ENCODE peak calls at places on chromosome 19, in four cellular contexts. V is endothelial cell of umbilical vein; L is CD4-positive, CD25-positive, alpha-beta regulatory T cell; R is fibroblast of mammary gland. O is an unnamed sample.

GRCh38 chr19:48481846-48482639 is 12.9 kb downstream of the CYTH2 start:
- DNase-seq in V (no peak), L (no peak), R (peak), O (no peak)

GRCh38 chr19:681029-681626 is 4.9 kb downstream of the FSTL3 start:
- DNase-seq in V (no peak), L (peak), R (no peak), O (no peak)

GRCh38 chr19:19371056-19371455 is 34.4 kb upstream of the GATAD2A start:
- DNase-seq in L (no peak), V (no peak), R (no peak), O (no peak)

GRCh38 chr19:29525901-29526729 is at the start of gene VSTM2B:
- DNase-seq in V (no peak), L (no peak), R (no peak), O (no peak)

GRCh38 chr19:36775768-36776167 is 3.2 kb upstream of the ZNF850 start:
- DNase-seq in R (no peak), L (no peak), V (peak), O (no peak)

GRCh38 chr19:1601613-1602064 is 3.6 kb downstream of the UQCR11 start:
- DNase-seq in R (no peak), V (no peak), L (no peak), O (no peak)

GRCh38 chr19:47719047-47719885 is 6.0 kb downstream of the EHD2 start:
- DNase-seq in R (peak), L (no peak), V (peak), O (peak)

GRCh38 chr19:45443462-45444317 is 20.0 kb upstream of the ERCC1 start:
- DNase-seq in R (peak), V (peak), L (peak), O (peak)

GRCh38 chr19:13255041-13255718 is 105.0 kb downstream of the IER2 start:
- DNase-seq in V (no peak), R (no peak), L (no peak), O (no peak)

GRCh38 chr19:50051964-50052363 is 26.2 kb downstream of the ZNF473 start:
- DNase-seq in R (no peak), L (no peak), V (no peak), O (no peak)

GRCh38 chr19:58575183-58576041 is 2.3 kb upstream of the MZF1 start:
- DNase-seq in L (peak), V (peak), R (peak), O (peak)

GRCh38 chr19:54154603-54155345 is 4.7 kb downstream of the LENG1 start:
- DNase-seq in R (peak), V (no peak), L (peak), O (no peak)

GRCh38 chr19:48900477-48901452 is 653 bp downstream of the NUCB1 start:
- DNase-seq in V (peak), L (no peak), R (peak), O (peak)

GRCh38 chr19:55210120-55210493 is 806 bp upstream of the PTPRH start:
- DNase-seq in V (peak), R (peak), L (no peak), O (peak)

GRCh38 chr19:39474139-39474620 is 6.5 kb upstream of the TIMM50 start:
- DNase-seq in L (peak), R (peak), V (peak), O (peak)

GRCh38 chr19:33740811-33741396 is 55.8 kb upstream of the KCTD15 start:
- DNase-seq in L (no peak), V (peak), R (peak), O (peak)

GRCh38 chr19:2495130-2495641 is 19.3 kb downstream of the GADD45B start:
- DNase-seq in L (no peak), R (peak), V (peak), O (peak)

GRCh38 chr19:47120461-47120860 is 6.9 kb upstream of the ZC3H4 start:
- DNase-seq in V (no peak), L (no peak), R (no peak), O (no peak)

GRCh38 chr19:2483484-2484151 is 7.7 kb downstream of the GADD45B start:
- DNase-seq in R (no peak), L (no peak), V (no peak), O (no peak)

GRCh38 chr19:5447700-5448311 is 7.4 kb upstream of the ZNRF4 start:
- DNase-seq in V (no peak), R (no peak), L (no peak), O (no peak)

GRCh38 chr19:18588611-18589379 is at the start of gene REX1BD:
- DNase-seq in R (peak), L (peak), V (peak), O (peak)

GRCh38 chr19:53903055-53903680 is 5.9 kb upstream of the CACNG7 start:
- DNase-seq in L (peak), V (peak), R (peak), O (peak)